ENCODE peak calls at places on chromosome 18, in ten cellular contexts. Q is heart left ventricle, A is testis, T is tibial nerve, C is IMR-90, M is A549, B is right lobe of liver, F is transverse colon, Z is spleen, E is Peyer's patch. J is an unnamed sample.

GRCh38 chr18:33817096-33817495 is 239.1 kb downstream of the ASXL3 start:
- DNase-seq in Q (no peak), A (no peak), T (no peak), C (peak), M (no peak), B (no peak), F (no peak), Z (no peak), E (no peak), J (no peak)

GRCh38 chr18:77234504-77235365 is 14.9 kb upstream of the GALR1 start:
- DNase-seq in Q (no peak), A (no peak), T (no peak), C (no peak), M (no peak), B (no peak), F (no peak), Z (no peak), E (no peak), J (no peak)

GRCh38 chr18:59691996-59692395 is 5.2 kb downstream of the CCBE1 start:
- DNase-seq in Q (no peak), A (no peak), T (no peak), C (peak), M (no peak), B (no peak), F (no peak), Z (no peak), E (no peak), J (no peak)

GRCh38 chr18:41639218-41639617 is 315.8 kb upstream of the PIK3C3 start:
- DNase-seq in Q (no peak), A (no peak), T (no peak), C (no peak), M (no peak), B (no peak), F (no peak), Z (no peak), E (no peak), J (no peak)

GRCh38 chr18:22086973-22087372 is 82.4 kb upstream of the GATA6 start:
- DNase-seq in Q (no peak), A (no peak), T (no peak), C (no peak), M (no peak), B (no peak), F (no peak), Z (no peak), E (no peak), J (no peak)

GRCh38 chr18:58135806-58136331 is 91.8 kb downstream of the NEDD4L start:
- DNase-seq in Q (peak), A (peak), T (peak), C (peak), M (peak), B (no peak), F (peak), Z (no peak), E (peak), J (peak)

GRCh38 chr18:45783097-45784075 is 42.1 kb upstream of the SIGLEC15 start:
- DNase-seq in Q (no peak), A (no peak), T (no peak), C (peak), M (peak), B (no peak), F (no peak), Z (no peak), E (no peak), J (no peak)

GRCh38 chr18:39441648-39442047 is 1876.0 kb upstream of the CELF4 start:
- DNase-seq in Q (no peak), A (no peak), T (no peak), C (no peak), M (no peak), B (no peak), F (no peak), Z (no peak), E (no peak), J (no peak)

GRCh38 chr18:10032331-10032979 is 118.6 kb downstream of the VAPA start:
- DNase-seq in Q (peak), A (peak), T (no peak), C (no peak), M (no peak), B (peak), F (no peak), Z (peak), E (peak), J (peak)

DNA sequence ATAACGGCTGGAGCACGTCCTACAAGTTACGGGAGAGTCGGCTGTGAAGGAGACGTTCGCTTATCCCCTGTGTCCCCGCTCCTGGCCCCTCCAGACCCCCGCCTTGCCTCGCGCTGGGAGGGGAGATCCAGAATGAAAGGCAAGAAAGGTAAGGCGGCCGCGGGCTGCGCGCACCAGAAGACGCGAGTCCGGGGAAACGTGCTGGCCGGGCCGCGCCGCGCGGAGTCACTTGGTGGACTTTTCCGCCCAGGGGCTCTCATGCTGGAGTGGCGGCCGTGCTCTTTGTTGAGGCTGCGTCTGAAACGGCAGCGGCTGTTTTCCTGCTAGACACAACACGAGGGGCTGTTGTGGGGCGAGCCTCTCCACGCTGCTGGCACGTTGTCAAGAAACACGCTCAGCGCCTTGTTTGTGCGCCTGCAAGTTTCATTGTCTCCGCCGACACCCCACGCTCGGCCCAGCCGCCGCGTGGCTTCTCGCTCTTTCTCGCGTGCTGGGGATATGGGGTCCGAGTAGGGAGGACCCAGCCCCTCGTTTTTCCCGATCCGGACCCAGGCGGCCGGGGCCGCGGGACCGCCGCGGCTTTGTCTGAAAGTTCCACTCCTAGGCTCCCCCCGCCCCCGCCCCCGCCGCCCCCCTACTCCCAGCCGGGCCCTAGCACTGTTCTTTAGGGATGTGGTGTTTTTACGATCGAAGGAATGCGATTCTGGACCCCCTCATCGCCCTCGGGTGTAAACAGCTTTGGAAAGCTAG is 561 bp downstream of the TGIF1 start:
- DNase-seq in Q (peak), A (peak), T (peak), C (peak), M (peak), B (peak), F (peak), Z (peak), E (peak), J (peak)
- TF ChIP-seq POLR2A in Q (no peak), A (no peak), T (no peak), C (no peak), M (peak), B (no peak), F (peak), Z (no peak), E (no peak), J (no peak)

GRCh38 chr18:23263551-23264235 is 128.4 kb downstream of the CABLES1 start:
- DNase-seq in Q (no peak), A (no peak), T (no peak), C (no peak), M (no peak), B (no peak), F (no peak), Z (no peak), E (no peak), J (no peak)
- H3K4me3 ChIP-seq in Q (no peak), A (no peak), T (no peak), C (no peak), M (no peak), B (no peak), F (no peak), Z (no peak), E (no peak), J (no peak)

GRCh38 chr18:48608581-48608980 is 69.8 kb downstream of the CTIF start:
- DNase-seq in Q (no peak), A (peak), T (no peak), C (no peak), M (no peak), B (no peak), F (no peak), Z (peak), E (no peak), J (no peak)

GRCh38 chr18:48609114-48609513 is 70.3 kb downstream of the CTIF start:
- DNase-seq in Q (no peak), A (no peak), T (no peak), C (no peak), M (no peak), B (no peak), F (no peak), Z (peak), E (no peak), J (no peak)

GRCh38 chr18:48602759-48603390 is 64.0 kb downstream of the CTIF start:
- DNase-seq in Q (no peak), A (no peak), T (no peak), C (no peak), M (no peak), B (no peak), F (no peak), Z (peak), E (no peak), J (no peak)

GRCh38 chr18:48607049-48607984 is 68.5 kb downstream of the CTIF start:
- DNase-seq in Q (peak), A (peak), T (no peak), C (peak), M (no peak), B (no peak), F (no peak), Z (peak), E (no peak), J (no peak)

DNA sequence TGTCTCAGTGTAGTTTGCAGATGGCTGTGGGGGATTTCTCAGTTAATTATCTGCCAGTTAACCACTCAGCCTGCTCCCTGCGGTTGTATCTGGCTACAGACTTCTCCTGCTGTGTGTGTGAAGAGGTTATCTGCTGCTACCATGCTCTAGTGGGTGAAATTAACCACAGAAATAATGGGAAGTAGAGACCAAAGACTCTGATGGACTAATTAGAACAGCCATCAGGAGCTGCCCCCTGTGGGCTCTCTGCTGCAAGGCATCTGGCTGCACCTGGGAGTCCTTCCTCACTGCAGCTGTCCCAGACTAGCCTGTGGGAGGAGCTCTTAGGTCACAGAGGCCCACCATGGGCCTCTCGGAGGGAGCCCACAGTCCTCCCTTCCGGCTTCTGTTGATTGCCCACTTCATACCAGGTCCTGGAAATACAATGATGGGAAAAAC is 66.6 kb downstream of the CTIF start:
- DNase-seq in Q (no peak), A (no peak), T (no peak), C (peak), M (peak), B (no peak), F (no peak), Z (peak), E (no peak), J (no peak)
- TF ChIP-seq CTCF in Q (no peak), A (no peak), T (no peak), C (peak), M (peak), B (peak), F (no peak), Z (no peak), E (no peak), J (no peak)

GRCh38 chr18:75517286-75517685 is 89.8 kb upstream of the SMIM21 start:
- DNase-seq in Q (no peak), A (no peak), T (no peak), C (no peak), M (no peak), B (no peak), F (no peak), Z (no peak), E (no peak), J (no peak)
- TF ChIP-seq POLR2A in Q (no peak), A (no peak), T (no peak), C (no peak), M (no peak), B (no peak), F (no peak), Z (no peak), E (no peak), J (no peak)

GRCh38 chr18:48941672-48942071 is 9.1 kb downstream of the SMAD7 start:
- DNase-seq in Q (peak), A (no peak), T (no peak), C (no peak), M (no peak), B (no peak), F (no peak), Z (peak), E (no peak), J (no peak)
- H3K4me3 ChIP-seq in Q (peak), A (no peak), T (no peak), C (no peak), M (peak), B (no peak), F (no peak), Z (no peak), E (peak), J (no peak)

DNA sequence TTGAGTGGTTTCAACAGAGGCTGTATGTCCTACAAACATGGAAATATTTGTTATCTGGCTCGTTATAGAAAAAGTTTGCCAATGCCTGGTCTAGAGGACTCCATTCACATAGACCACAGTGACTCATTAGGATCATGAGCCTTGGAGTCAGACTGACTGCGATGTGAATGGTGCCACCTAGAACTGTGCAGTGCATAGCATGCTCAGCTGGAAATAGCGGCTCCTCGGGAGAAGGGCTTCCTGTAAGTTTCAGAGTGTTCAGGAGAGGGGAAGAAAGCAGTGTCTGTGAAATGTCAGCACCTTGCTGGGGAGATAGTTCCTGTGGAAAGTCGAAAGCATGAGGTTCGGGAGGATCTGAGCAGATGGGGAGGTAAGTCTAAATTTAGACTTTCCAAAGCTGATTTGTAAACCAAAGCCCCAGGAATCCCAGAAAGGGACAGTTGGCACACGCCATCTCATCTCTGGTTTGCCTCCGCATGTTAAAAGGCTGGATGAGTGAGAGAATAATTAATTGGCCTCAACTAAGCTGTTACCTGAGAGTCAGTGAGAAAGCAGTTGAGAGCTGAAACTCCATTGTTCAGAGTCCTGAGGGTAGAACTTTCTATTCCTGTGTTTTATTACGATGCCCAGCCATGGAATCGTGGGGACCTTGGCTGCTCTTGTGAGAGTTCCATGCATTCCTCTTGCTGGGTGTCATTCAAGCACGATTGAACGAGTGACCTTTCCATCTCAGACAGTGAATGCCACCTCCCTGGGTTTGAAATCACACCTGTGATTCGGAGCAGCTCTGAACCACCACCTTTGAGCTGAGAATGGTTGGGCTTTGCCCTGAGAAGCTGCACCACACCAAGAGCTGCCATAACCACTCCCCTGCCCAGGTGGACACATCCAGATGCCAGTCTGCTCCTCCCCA is 99.5 kb downstream of the MAPK4 start:
- DNase-seq in Q (peak), A (no peak), T (no peak), C (peak), M (peak), B (no peak), F (no peak), Z (no peak), E (no peak), J (no peak)
- TF ChIP-seq CTCF in Q (no peak), A (no peak), T (no peak), C (no peak), M (no peak), B (no peak), F (no peak), Z (no peak), E (no peak), J (no peak)

DNA sequence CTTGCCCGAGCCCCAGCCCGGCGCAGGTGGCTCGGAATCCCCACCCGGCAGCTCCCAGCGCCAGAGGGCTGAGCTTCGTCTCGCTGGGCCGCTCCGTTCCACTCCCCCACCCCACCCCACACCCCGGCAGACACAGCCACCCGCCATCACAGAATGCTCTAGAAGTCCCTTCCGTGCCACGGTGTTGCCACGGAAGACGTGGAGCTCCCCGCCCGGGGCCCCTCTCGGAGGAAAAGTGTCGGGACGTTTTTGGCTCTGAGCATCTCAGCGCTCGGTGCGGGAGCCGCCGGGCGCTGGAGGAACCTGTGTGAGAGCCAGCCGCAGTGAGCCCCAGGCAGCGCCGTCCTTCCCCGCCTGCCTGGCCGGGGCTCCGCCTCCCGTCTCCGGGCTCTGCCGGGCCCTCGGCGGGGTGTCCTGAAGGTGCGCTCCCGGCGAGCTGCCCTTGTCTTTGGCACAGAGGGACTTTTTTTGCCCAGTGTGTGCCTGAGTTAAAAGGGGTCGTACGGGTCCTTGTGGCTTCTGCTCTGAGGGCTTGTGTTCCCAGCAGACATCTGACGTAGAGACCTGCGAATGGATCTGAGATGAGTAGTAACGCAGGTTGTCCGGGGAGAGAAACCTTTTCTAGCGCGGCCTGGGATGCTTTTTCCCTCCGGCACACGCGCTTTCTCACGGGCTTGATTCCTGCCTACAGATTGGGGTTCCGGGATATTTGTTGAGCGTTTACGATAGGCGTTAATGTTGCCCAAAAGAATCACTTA is 1.8 kb downstream of the ZCCHC2 start:
- DNase-seq in Q (peak), A (peak), T (peak), C (peak), M (peak), B (peak), F (peak), Z (peak), E (peak), J (peak)
- TF ChIP-seq POLR2A in Q (no peak), A (no peak), T (peak), C (no peak), M (peak), B (peak), F (peak), Z (no peak), E (peak), J (no peak)

GRCh38 chr18:3623769-3624545 is 174.0 kb downstream of the TGIF1 start:
- DNase-seq in Q (peak), A (peak), T (peak), C (peak), M (peak), B (peak), F (peak), Z (no peak), E (no peak), J (peak)
- H3K4me3 ChIP-seq in Q (peak), A (no peak), T (peak), C (peak), M (peak), B (no peak), F (no peak), Z (no peak), E (no peak), J (no peak)

DNA sequence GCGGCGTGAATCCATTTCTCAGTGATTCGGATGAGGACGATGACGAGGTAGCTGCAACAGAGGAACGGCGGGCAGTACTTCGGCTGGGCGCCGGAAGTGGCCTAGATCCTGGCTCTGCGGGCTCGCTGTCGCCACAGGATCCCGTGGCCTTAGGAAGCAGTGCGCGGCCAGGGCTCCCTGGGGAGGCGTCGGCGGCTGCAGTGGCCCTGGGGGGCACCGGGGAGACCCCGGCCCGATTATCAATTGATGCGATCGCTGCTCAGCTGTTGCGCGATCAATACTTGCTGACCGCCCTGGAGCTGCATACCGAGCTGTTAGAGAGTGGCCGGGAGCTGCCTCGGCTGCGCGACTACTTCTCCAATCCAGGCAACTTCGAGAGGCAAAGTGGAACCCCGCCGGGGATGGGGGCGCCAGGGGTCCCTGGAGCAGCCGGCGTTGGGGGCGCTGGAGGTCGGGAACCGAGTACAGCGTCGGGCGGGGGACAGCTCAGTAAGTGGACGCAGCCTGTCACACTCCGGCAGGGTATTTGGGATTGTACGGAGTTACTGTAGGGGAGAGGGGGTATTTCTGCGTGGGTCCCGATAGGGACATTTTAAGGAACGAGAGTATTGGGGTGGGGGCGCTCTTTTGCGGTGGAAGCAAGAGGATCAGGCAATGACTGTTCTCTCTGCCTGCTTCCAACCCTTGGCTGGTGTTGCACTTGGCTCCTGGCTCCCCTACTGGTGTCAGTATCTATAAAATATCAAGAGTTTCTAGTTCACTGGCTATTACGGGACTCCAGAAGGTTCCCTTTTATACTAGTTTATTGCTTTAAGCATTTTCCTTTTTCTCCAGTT is 706 bp downstream of the RELCH start:
- DNase-seq in Q (no peak), A (peak), T (peak), C (peak), M (peak), B (peak), F (peak), Z (no peak), E (no peak), J (peak)
- TF ChIP-seq CTCF in Q (no peak), A (no peak), T (no peak), C (peak), M (no peak), B (no peak), F (no peak), Z (no peak), E (no peak), J (no peak)